ENCODE peak calls at places on chromosomes 6 and 20, in six cellular contexts. H, N, S, Z, T and C are unnamed samples.

GRCh38 chr6:84066536-84066935 is 33.0 kb downstream of the MRAP2 start:
- DNase-seq in H (no peak), N (no peak), S (no peak), Z (no peak), T (no peak), C (no peak)

GRCh38 chr6:32940656-32941411 is at the start of gene HLA-DMB:
- DNase-seq in H (peak), N (peak), S (peak), Z (peak), T (no peak), C (peak)

GRCh38 chr6:136600818-136601217 is 50.6 kb upstream of the MAP7 start:
- DNase-seq in H (no peak), N (no peak), S (no peak), Z (peak), T (peak), C (no peak)

GRCh38 chr6:75600694-75601265 is 900 bp upstream of the SENP6 start:
- DNase-seq in H (no peak), N (no peak), S (no peak), Z (peak), T (no peak), C (no peak)

GRCh38 chr6:47134476-47135189 is 92.5 kb upstream of the ADGRF1 start:
- DNase-seq in H (peak), N (peak), S (no peak), Z (peak), T (no peak), C (no peak)

GRCh38 chr6:3628143-3628840 is 123.2 kb downstream of the PXDC1 start:
- DNase-seq in H (no peak), N (peak), S (no peak), Z (peak), T (no peak), C (no peak)

GRCh38 chr6:160162167-160162566 is 40.6 kb downstream of the SLC22A1 start:
- DNase-seq in H (no peak), N (no peak), S (no peak), Z (no peak), T (no peak), C (no peak)

GRCh38 chr6:150134280-150134920 is 8.4 kb upstream of the PPP1R14C start:
- DNase-seq in H (no peak), N (no peak), S (no peak), Z (no peak), T (no peak), C (no peak)

GRCh38 chr20:10919549-10920140 is 245.8 kb upstream of the JAG1 start:
- DNase-seq in H (no peak), N (no peak), S (no peak), Z (no peak), T (peak), C (no peak)

GRCh38 chr20:33602826-33603590 is 59.1 kb upstream of the C20orf144 start:
- DNase-seq in H (no peak), N (no peak), S (no peak), Z (no peak), T (no peak), C (no peak)

GRCh38 chr6:42352856-42353564 is 98.7 kb downstream of the TRERF1 start:
- DNase-seq in H (no peak), N (no peak), S (no peak), Z (no peak), T (no peak), C (no peak)

GRCh38 chr20:50415031-50415515 is 95.1 kb upstream of the PTPN1 start:
- DNase-seq in H (no peak), N (peak), S (no peak), Z (no peak), T (no peak), C (no peak)

GRCh38 chr6:88637761-88638160 is 325.7 kb downstream of the RNGTT start:
- DNase-seq in H (no peak), N (no peak), S (no peak), Z (no peak), T (no peak), C (no peak)

GRCh38 chr20:934186-934840 is 18.2 kb upstream of the ANGPT4 start:
- DNase-seq in H (no peak), N (no peak), S (peak), Z (no peak), T (no peak), C (no peak)
- TF ChIP-seq POLR2AphosphoS5 in H (no peak), N (no peak), S (no peak), Z (no peak), T (no peak), C (no peak)

DNA sequence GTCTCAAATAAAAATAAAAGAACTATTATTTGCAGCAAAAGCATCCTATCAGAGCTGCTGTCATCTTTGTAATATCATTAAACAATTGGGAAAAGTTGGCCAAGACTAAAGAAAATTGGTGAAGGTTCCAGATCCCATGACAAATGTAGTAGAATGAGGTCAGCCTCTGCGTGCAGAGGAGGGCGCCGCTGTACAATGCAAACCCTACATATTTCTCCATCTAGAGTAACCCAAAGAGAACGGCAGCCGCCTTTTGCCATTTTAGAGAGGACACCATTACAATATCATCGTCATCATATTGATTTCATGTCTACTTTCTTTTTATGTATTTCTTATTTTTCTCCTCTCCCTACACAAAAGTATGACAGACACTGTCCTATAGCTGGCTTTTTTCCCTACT is 59.5 kb downstream of the ZMYND8 start:
- DNase-seq in H (peak), N (no peak), S (peak), Z (no peak), T (no peak), C (no peak)
- TF ChIP-seq POLR2AphosphoS5 in H (no peak), N (no peak), S (no peak), Z (no peak), T (no peak), C (no peak)

GRCh38 chr6:43665376-43665775 is 20.5 kb downstream of the RSPH9 start:
- DNase-seq in H (no peak), N (no peak), S (no peak), Z (no peak), T (no peak), C (no peak)
- TF ChIP-seq POLR2AphosphoS5 in H (no peak), N (no peak), S (no peak), Z (no peak), T (no peak), C (no peak)

GRCh38 chr20:48789185-48789668 is 38.6 kb downstream of the PREX1 start:
- DNase-seq in H (no peak), N (no peak), S (no peak), Z (no peak), T (no peak), C (no peak)
- TF ChIP-seq POLR2AphosphoS5 in H (no peak), N (no peak), S (no peak), Z (no peak), T (no peak), C (no peak)

GRCh38 chr20:62875419-62876355 is 14.1 kb upstream of the TCFL5 start:
- DNase-seq in H (peak), N (peak), S (peak), Z (peak), T (peak), C (no peak)
- TF ChIP-seq POLR2AphosphoS5 in H (no peak), N (peak), S (no peak), Z (no peak), T (peak), C (no peak)

GRCh38 chr20:63544958-63545516 is 2.5 kb downstream of the SRMS start:
- DNase-seq in H (no peak), N (no peak), S (no peak), Z (no peak), T (no peak), C (no peak)
- TF ChIP-seq POLR2AphosphoS5 in H (no peak), N (no peak), S (no peak), Z (no peak), T (no peak), C (no peak)

DNA sequence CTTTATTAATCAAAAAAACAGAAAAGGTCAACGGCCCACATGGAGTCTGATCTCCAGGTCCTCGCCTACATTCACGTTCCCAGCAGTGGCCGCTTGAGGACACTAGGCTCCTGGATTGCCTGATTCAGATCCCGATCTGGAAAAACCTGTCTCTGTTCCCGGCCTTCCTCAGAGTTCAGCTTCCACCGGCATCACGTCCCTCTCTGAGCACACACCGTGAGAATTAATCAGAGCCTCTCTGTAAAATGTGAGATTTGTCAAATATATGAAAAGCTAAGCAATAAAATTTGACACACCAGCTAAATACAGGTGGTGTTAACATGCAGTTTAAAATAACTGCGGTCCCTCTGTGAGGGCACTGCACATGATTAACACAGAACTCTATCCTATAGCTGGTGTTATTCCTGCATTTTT is 122.8 kb upstream of the COL21A1 start:
- DNase-seq in H (no peak), N (peak), S (peak), Z (peak), T (peak), C (no peak)
- TF ChIP-seq POLR2AphosphoS5 in H (no peak), N (peak), S (no peak), Z (no peak), T (no peak), C (no peak)

GRCh38 chr20:58638467-58639181 is 12.5 kb upstream of the STX16 start:
- DNase-seq in H (no peak), N (no peak), S (no peak), Z (no peak), T (peak), C (no peak)

GRCh38 chr20:58637466-58638198 is 13.5 kb upstream of the STX16 start:
- DNase-seq in H (no peak), N (no peak), S (no peak), Z (no peak), T (peak), C (no peak)

GRCh38 chr20:58634818-58635665 is 16.0 kb upstream of the STX16 start:
- DNase-seq in H (no peak), N (no peak), S (no peak), Z (no peak), T (peak), C (no peak)

GRCh38 chr20:58636983-58637421 is 14.1 kb upstream of the STX16 start:
- DNase-seq in H (no peak), N (no peak), S (peak), Z (no peak), T (peak), C (no peak)

DNA sequence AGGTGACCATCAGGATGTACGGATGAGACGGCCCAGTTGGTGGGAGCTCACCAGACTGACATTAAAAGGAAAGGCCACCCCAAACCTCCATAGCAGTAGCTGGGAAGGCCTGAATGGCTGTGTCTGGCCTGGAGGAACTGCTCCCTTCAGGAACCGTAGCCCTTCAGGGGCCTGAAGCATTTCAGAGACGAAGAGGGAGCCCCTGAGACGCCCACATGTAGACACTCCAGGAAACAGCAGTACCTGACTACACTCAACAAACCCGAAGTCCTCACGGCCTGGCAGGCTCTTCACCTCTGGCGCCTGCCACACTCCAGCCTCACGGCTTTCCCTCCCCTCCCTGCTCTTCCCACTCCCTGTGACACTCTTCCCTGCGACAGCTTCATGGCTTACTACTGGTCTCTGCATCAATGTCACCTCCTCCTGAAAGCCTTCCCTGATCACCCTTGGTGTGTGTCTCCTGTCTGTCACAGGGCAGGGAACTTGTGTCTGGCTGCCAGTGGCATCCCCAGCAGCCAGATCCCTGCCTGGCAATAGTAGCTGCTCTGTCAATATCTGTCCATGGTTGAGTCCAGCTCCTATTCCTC is 14.6 kb upstream of the STX16 start:
- DNase-seq in H (no peak), N (no peak), S (no peak), Z (no peak), T (peak), C (no peak)
- TF ChIP-seq POLR2AphosphoS5 in H (no peak), N (no peak), S (no peak), Z (no peak), T (no peak), C (no peak)

GRCh38 chr6:26048590-26048989 is 38.6 kb upstream of the HFE start:
- DNase-seq in H (no peak), N (no peak), S (no peak), Z (no peak), T (no peak), C (no peak)

GRCh38 chr6:26044140-26045045 is 42.8 kb upstream of the HFE start:
- DNase-seq in H (peak), N (peak), S (no peak), Z (no peak), T (peak), C (no peak)

GRCh38 chr6:26043389-26044139 is 43.7 kb upstream of the HFE start:
- DNase-seq in H (peak), N (peak), S (peak), Z (peak), T (peak), C (no peak)

GRCh38 chr6:26045939-26046368 is 41.3 kb upstream of the HFE start:
- DNase-seq in H (no peak), N (no peak), S (no peak), Z (no peak), T (no peak), C (no peak)

DNA sequence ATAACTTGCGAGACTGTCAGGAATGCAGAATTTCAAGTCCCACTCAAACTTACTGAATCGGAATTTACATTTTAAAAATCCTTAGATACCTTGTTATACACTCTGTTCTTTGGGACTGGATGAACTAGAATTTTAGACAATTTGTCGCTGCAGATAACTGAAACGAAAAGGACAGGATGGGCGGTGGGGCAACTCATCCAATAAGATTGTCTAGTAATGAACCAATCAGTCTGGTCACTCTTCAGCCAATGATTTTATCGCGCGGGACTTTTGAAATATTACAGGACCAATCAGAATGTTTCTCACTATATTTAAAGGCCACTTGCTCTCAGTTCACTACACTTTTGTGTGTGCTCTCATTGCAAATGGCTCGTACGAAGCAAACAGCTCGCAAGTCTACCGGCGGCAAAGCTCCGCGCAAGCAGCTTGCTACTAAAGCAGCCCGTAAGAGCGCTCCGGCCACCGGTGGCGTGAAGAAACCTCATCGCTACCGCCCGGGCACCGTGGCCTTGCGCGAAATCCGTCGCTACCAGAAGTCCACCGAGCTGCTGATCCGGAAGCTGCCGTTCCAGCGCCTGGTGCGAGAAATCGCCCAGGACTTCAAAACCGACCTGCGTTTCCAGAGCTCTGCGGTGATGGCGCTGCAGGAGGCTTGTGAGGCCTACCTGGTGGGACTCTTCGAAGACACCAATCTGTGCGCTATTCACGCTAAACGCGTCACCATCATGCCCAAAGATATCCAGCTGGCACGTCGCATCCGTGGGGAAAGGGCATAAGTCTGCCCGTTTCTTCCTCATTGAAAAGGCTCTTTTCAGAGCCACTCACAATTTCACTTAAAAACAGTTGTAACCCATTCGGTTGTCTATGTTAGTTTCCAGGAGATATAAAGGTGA is 41.9 kb upstream of the HFE start:
- DNase-seq in H (peak), N (peak), S (no peak), Z (peak), T (peak), C (no peak)
- TF ChIP-seq POLR2AphosphoS5 in H (peak), N (peak), S (peak), Z (peak), T (peak), C (peak)